ENCODE peak calls at places on chromosomes 12 and 14, in eight cellular contexts. N, Q, B, L, Z, T, C and W are unnamed samples.

GRCh38 chr12:131349397-131350127 is 361.3 kb upstream of the SFSWAP start:
- DNase-seq in N (no peak), Q (no peak), B (no peak), L (peak), Z (no peak), T (no peak), C (no peak), W (no peak)

GRCh38 chr12:50018968-50019367 is 6.3 kb downstream of the RACGAP1 start:
- DNase-seq in N (no peak), Q (no peak), B (no peak), L (no peak), Z (no peak), T (no peak), C (no peak), W (no peak)

GRCh38 chr12:12016284-12017100 is 54.2 kb upstream of the BCL2L14 start:
- DNase-seq in N (no peak), Q (no peak), B (no peak), L (no peak), Z (no peak), T (no peak), C (no peak), W (no peak)

GRCh38 chr14:64294672-64295413 is 672 bp upstream of the ESR2 start:
- DNase-seq in N (peak), Q (peak), B (peak), L (peak), Z (no peak), T (peak), C (peak), W (peak)

GRCh38 chr12:256958-257357 is 5.7 kb downstream of the SLC6A13 start:
- DNase-seq in N (no peak), Q (no peak), B (no peak), L (no peak), Z (no peak), T (no peak), C (no peak), W (no peak)

GRCh38 chr14:57389646-57390036 is 745 bp upstream of the NAA30 start:
- DNase-seq in N (no peak), Q (no peak), B (no peak), L (peak), Z (no peak), T (no peak), C (no peak), W (no peak)

GRCh38 chr14:102479107-102479506 is 30.5 kb downstream of the ANKRD9 start:
- DNase-seq in N (no peak), Q (no peak), B (no peak), L (no peak), Z (no peak), T (no peak), C (no peak), W (no peak)

GRCh38 chr14:53881161-53881846 is 75.3 kb downstream of the BMP4 start:
- DNase-seq in N (no peak), Q (peak), B (no peak), L (no peak), Z (no peak), T (no peak), C (no peak), W (no peak)

GRCh38 chr12:23281295-23281694 is 656.3 kb downstream of the ETNK1 start:
- DNase-seq in N (no peak), Q (no peak), B (no peak), L (no peak), Z (no peak), T (no peak), C (no peak), W (no peak)

GRCh38 chr14:72801381-72801812 is 92.5 kb downstream of the DPF3 start:
- DNase-seq in N (no peak), Q (peak), B (no peak), L (no peak), Z (no peak), T (no peak), C (no peak), W (no peak)

GRCh38 chr14:71103662-71104484 is 196.6 kb downstream of the PCNX1 start:
- DNase-seq in N (peak), Q (peak), B (no peak), L (no peak), Z (no peak), T (no peak), C (no peak), W (peak)

GRCh38 chr12:109497675-109498074 is 20.2 kb downstream of the UBE3B start:
- DNase-seq in N (no peak), Q (peak), B (no peak), L (no peak), Z (no peak), T (no peak), C (no peak), W (no peak)

GRCh38 chr14:102805454-102805891 is 28.2 kb downstream of the TRAF3 start:
- DNase-seq in N (peak), Q (peak), B (peak), L (no peak), Z (no peak), T (no peak), C (no peak), W (no peak)

GRCh38 chr14:88551936-88552565 is 2.8 kb downstream of the PTPN21 start:
- DNase-seq in N (no peak), Q (peak), B (no peak), L (peak), Z (no peak), T (no peak), C (peak), W (no peak)

GRCh38 chr14:72217164-72217563 is 284.9 kb downstream of the RGS6 start:
- DNase-seq in N (no peak), Q (no peak), B (no peak), L (no peak), Z (no peak), T (no peak), C (no peak), W (no peak)

GRCh38 chr14:104350463-104351185 is 212.2 kb downstream of the KIF26A start:
- DNase-seq in N (no peak), Q (no peak), B (no peak), L (peak), Z (no peak), T (no peak), C (peak), W (no peak)

GRCh38 chr14:22478670-22479069 is 110.4 kb downstream of the DAD1 start:
- DNase-seq in N (no peak), Q (no peak), B (no peak), L (peak), Z (no peak), T (no peak), C (no peak), W (no peak)

GRCh38 chr14:103091041-103091882 is 3.3 kb upstream of the EXOC3L4 start:
- DNase-seq in N (peak), Q (peak), B (peak), L (peak), Z (no peak), T (peak), C (no peak), W (peak)

GRCh38 chr12:509494-509893 is 49.8 kb downstream of the B4GALNT3 start:
- DNase-seq in N (no peak), Q (peak), B (no peak), L (no peak), Z (no peak), T (peak), C (no peak), W (no peak)

GRCh38 chr12:2877959-2878732 is 1.1 kb downstream of the RHNO1 start:
- DNase-seq in N (no peak), Q (peak), B (no peak), L (no peak), Z (no peak), T (no peak), C (no peak), W (peak)

GRCh38 chr12:49233842-49234526 is 30.9 kb upstream of the TUBA1C start:
- DNase-seq in N (no peak), Q (no peak), B (no peak), L (peak), Z (peak), T (peak), C (peak), W (peak)

GRCh38 chr14:74501135-74501614 is 7.6 kb downstream of the ISCA2 start:
- DNase-seq in N (no peak), Q (peak), B (no peak), L (peak), Z (peak), T (peak), C (peak), W (no peak)

GRCh38 chr14:81727243-81727642 is 193.6 kb upstream of the SEL1L start:
- DNase-seq in N (no peak), Q (no peak), B (no peak), L (no peak), Z (no peak), T (no peak), C (no peak), W (no peak)

GRCh38 chr12:45674583-45674982 is 54.9 kb upstream of the ARID2 start:
- DNase-seq in N (no peak), Q (peak), B (no peak), L (peak), Z (no peak), T (peak), C (no peak), W (no peak)

GRCh38 chr12:27185234-27186045 is 58.6 kb upstream of the STK38L start:
- DNase-seq in N (peak), Q (peak), B (no peak), L (no peak), Z (no peak), T (no peak), C (no peak), W (no peak)

GRCh38 chr12:118189761-118190181 is 53.8 kb downstream of the PEBP1 start:
- DNase-seq in N (no peak), Q (peak), B (no peak), L (peak), Z (no peak), T (no peak), C (peak), W (no peak)

GRCh38 chr12:27561535-27562350 is 37.7 kb downstream of the PPFIBP1 start:
- DNase-seq in N (no peak), Q (no peak), B (no peak), L (no peak), Z (no peak), T (no peak), C (peak), W (no peak)

DNA sequence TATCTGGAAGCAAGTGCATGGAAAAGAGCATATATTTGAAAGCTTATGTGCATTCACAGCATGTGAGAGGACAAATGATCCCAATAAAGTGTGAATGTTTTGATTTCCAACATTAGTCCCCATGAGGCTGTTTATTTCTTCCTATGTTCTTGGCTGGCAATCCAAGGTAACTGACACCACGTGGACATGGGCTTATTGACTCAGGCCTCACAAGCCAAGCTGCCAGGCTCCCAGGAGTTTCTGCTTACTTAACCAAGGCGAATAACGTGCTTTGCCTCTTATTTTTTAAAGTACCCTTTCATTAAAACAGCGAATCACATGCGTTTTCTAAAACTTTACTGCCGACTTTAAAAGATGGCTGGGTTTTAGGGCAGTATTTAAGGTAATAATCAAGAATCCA is 441.7 kb downstream of the FUT8 start:
- DNase-seq in N (no peak), Q (no peak), B (no peak), L (no peak), Z (peak), T (no peak), C (no peak), W (no peak)
- H3K4me3 ChIP-seq in N (no peak), Q (no peak), B (no peak), L (no peak), Z (no peak), T (no peak), C (no peak), W (no peak)

GRCh38 chr14:77812028-77812427 is 12.1 kb downstream of the ADCK1 start:
- DNase-seq in N (no peak), Q (no peak), B (no peak), L (no peak), Z (no peak), T (no peak), C (no peak), W (no peak)
- H3K27ac ChIP-seq in N (no peak), Q (no peak), B (no peak), L (no peak), Z (no peak), T (no peak), C (no peak), W (no peak)

DNA sequence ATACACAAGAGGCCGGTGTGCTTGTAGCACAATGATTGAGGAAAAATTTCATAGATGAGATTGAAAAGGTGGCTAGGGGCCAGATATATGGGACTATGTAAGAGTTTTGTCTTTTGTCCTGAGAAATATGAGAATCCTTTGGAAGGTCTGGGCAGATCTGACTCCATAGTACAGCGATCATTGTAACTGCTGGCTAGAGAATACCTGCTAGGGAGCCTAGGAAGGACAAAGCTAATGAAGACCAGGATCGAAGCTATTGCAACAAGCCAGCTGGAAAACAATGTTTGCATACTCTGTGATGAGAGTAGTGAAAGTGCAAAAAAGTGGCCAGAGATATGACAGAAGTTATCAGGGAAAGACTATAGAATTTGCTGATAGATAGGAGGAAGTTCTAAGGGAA is 537.6 kb downstream of the C12orf50 start:
- DNase-seq in N (no peak), Q (no peak), B (no peak), L (no peak), Z (no peak), T (no peak), C (no peak), W (no peak)
- H3K4me3 ChIP-seq in N (no peak), Q (no peak), B (no peak), L (no peak), Z (no peak), T (no peak), C (no peak), W (no peak)

GRCh38 chr12:6550294-6551062 is 5.4 kb downstream of the IFFO1 start:
- DNase-seq in N (no peak), Q (no peak), B (no peak), L (peak), Z (no peak), T (no peak), C (no peak), W (peak)

GRCh38 chr12:6552140-6552551 is 3.7 kb downstream of the IFFO1 start:
- DNase-seq in N (no peak), Q (no peak), B (no peak), L (no peak), Z (no peak), T (no peak), C (peak), W (no peak)

GRCh38 chr12:6549379-6550151 is 6.3 kb downstream of the IFFO1 start:
- DNase-seq in N (no peak), Q (no peak), B (no peak), L (peak), Z (no peak), T (no peak), C (no peak), W (peak)

GRCh38 chr12:6551496-6552139 is 4.2 kb downstream of the IFFO1 start:
- DNase-seq in N (no peak), Q (peak), B (no peak), L (no peak), Z (peak), T (no peak), C (no peak), W (no peak)

DNA sequence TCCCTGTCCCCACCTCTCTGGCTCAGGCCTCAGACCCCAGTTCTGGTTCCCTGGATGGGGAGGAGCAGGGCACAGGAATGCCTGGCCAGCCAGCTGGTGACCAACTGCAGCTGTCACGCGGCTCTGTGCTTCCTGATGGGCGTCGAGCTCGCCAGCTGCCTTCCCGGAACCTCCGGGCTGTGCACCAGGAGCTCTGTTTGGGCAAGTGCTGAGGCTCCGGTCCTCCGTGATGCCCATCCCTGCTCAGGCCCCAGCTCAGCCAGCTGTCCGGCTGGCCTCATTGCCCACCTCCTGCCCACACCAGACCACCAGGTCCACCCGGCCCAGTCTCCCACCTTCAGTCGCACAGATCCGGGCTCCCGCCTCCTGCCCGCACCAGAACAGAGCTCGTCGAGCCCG is 4.8 kb downstream of the IFFO1 start:
- DNase-seq in N (no peak), Q (no peak), B (no peak), L (peak), Z (peak), T (no peak), C (peak), W (no peak)
- H3K27ac ChIP-seq in N (no peak), Q (peak), B (no peak), L (peak), Z (peak), T (peak), C (peak), W (peak)

DNA sequence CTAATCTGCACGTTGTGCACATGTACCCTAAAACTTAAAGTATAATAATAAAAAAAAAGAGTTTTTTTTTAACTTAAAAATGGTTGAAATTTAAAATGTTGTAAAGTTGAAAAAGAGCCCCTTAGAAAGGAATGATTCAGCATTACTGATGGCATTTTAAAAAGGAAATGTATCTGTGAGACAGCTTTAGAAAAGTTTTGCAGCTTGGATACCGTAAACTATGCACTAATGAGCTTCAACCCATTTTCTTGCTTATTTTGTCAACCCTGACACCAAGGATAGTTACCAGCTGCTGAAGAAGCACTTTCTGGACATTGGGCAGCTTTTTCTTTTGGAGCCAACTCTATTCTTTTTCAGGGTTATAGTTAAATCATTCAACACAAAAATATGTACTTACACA is 4.3 kb downstream of the BICD1 start:
- DNase-seq in N (no peak), Q (no peak), B (no peak), L (no peak), Z (no peak), T (no peak), C (no peak), W (no peak)
- H3K4me3 ChIP-seq in N (no peak), Q (no peak), B (no peak), L (no peak), Z (no peak), T (no peak), C (no peak), W (no peak)

GRCh38 chr12:128798543-128799341 is 25.0 kb downstream of the SLC15A4 start:
- DNase-seq in N (no peak), Q (no peak), B (no peak), L (no peak), Z (no peak), T (no peak), C (no peak), W (no peak)

GRCh38 chr12:128797119-128798118 is 26.3 kb downstream of the SLC15A4 start:
- DNase-seq in N (no peak), Q (peak), B (no peak), L (no peak), Z (no peak), T (no peak), C (no peak), W (no peak)

GRCh38 chr12:128795530-128796361 is 28.0 kb downstream of the SLC15A4 start:
- DNase-seq in N (no peak), Q (no peak), B (no peak), L (no peak), Z (no peak), T (no peak), C (no peak), W (no peak)

GRCh38 chr12:128794661-128795529 is 28.9 kb downstream of the SLC15A4 start:
- DNase-seq in N (no peak), Q (no peak), B (no peak), L (no peak), Z (no peak), T (no peak), C (no peak), W (peak)

DNA sequence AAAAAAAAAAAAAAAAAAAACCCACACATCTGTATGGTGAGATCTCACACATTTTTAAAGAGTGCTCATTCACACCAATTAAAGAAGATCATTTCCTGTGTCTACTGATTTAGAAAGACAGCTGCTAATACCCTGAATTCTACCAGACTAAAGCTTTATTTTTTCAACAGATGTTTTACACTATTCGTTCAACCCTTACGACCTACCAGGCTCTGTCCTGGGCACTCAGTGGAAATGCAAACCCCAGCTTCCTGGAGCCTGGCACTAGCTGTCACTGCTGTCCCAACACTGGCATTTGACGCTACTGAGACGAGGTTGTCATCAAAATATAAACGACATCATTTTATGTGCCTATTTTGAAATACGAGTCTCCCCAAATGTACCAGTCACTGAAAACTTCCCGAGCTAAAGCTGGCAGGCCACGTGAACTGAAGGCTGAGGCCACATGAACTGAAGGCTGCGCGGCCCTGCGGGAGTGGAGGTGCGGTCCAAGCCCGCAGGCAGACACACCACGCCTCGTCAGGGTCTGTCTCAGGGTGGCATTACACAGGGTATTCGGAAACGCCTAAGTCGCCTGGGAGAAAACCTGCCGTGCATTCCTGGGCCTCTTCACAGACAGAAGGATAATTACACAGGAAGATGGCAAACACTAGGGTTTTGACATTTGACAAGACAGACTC is 27.2 kb downstream of the SLC15A4 start:
- DNase-seq in N (no peak), Q (no peak), B (no peak), L (no peak), Z (no peak), T (no peak), C (no peak), W (no peak)
- H3K27ac ChIP-seq in N (no peak), Q (peak), B (no peak), L (no peak), Z (no peak), T (peak), C (no peak), W (no peak)

GRCh38 chr12:78703820-78704525 is 160.6 kb upstream of the SYT1 start:
- DNase-seq in N (no peak), Q (peak), B (no peak), L (no peak), Z (no peak), T (no peak), C (no peak), W (no peak)
- H3K4me3 ChIP-seq in N (no peak), Q (no peak), B (no peak), L (no peak), Z (no peak), T (no peak), C (no peak), W (no peak)